ENCODE peak calls at places on chromosomes 4 and X, in six cellular contexts. H is NB4, W is H54, O is uterus, V is sigmoid colon, N is thyroid gland. Q is an unnamed sample.

GRCh38 chr4:45662996-45663395 is 460.9 kb downstream of the GABRG1 start:
- DNase-seq in H (no peak), W (no peak), O (no peak), V (no peak), N (peak), Q (no peak)

GRCh38 chr4:26779224-26779623 is 81.4 kb upstream of the STIM2 start:
- DNase-seq in H (no peak), W (no peak), O (no peak), V (no peak), N (no peak), Q (no peak)

GRCh38 chr4:110586137-110586850 is 36.6 kb downstream of the PITX2 start:
- DNase-seq in H (peak), W (peak), O (no peak), V (no peak), N (no peak), Q (no peak)

GRCh38 chr4:161949941-161950725 is 213.7 kb downstream of the FSTL5 start:
- DNase-seq in H (no peak), W (no peak), O (no peak), V (no peak), N (no peak), Q (no peak)

GRCh38 chr4:7806080-7806630 is 133.5 kb downstream of the AFAP1 start:
- DNase-seq in H (no peak), W (no peak), O (peak), V (peak), N (peak), Q (no peak)

GRCh38 chrX:2967998-2968909 is 38.1 kb upstream of the ARSH start:
- DNase-seq in H (no peak), W (peak), O (no peak), V (no peak), N (peak), Q (no peak)

GRCh38 chrX:24899391-24899790 is 116.4 kb downstream of the ARX start:
- DNase-seq in H (no peak), W (no peak), O (no peak), V (no peak), N (no peak), Q (no peak)

GRCh38 chr4:141458501-141458900 is 177.9 kb upstream of the IL15 start:
- DNase-seq in H (no peak), W (no peak), O (no peak), V (no peak), N (no peak), Q (no peak)

GRCh38 chr4:30461218-30461617 is 259.0 kb upstream of the PCDH7 start:
- DNase-seq in H (no peak), W (no peak), O (no peak), V (no peak), N (no peak), Q (no peak)

GRCh38 chrX:151694661-151695582 is at the start of gene PRRG3:
- DNase-seq in H (no peak), W (no peak), O (no peak), V (no peak), N (no peak), Q (no peak)

GRCh38 chr4:6806924-6807676 is 24.6 kb downstream of the KIAA0232 start:
- DNase-seq in H (peak), W (no peak), O (no peak), V (no peak), N (no peak), Q (no peak)

GRCh38 chr4:65508169-65508568 is 162.1 kb downstream of the EPHA5 start:
- DNase-seq in H (no peak), W (peak), O (no peak), V (no peak), N (no peak), Q (no peak)

GRCh38 chrX:111736571-111736970 is 55.6 kb downstream of the ALG13 start:
- DNase-seq in H (no peak), W (no peak), O (no peak), V (no peak), N (no peak), Q (no peak)

GRCh38 chrX:21376636-21377035 is 2.4 kb downstream of the CNKSR2 start:
- DNase-seq in H (no peak), W (no peak), O (no peak), V (no peak), N (no peak), Q (no peak)

GRCh38 chrX:63506320-63506719 is 155.2 kb upstream of the SPIN4 start:
- DNase-seq in H (peak), W (no peak), O (no peak), V (no peak), N (no peak), Q (peak)

GRCh38 chrX:50779694-50780093 is 34.3 kb downstream of the SHROOM4 start:
- DNase-seq in H (no peak), W (no peak), O (no peak), V (no peak), N (no peak), Q (no peak)

GRCh38 chr4:38818441-38818976 is 13.9 kb upstream of the TLR1 start:
- DNase-seq in H (no peak), W (no peak), O (no peak), V (no peak), N (no peak), Q (no peak)

GRCh38 chrX:107700317-107700774 is 72.0 kb downstream of the PRPS1 start:
- DNase-seq in H (peak), W (peak), O (peak), V (peak), N (peak), Q (peak)

GRCh38 chr4:136526517-136526916 is 1005.8 kb downstream of the PCDH18 start:
- DNase-seq in H (no peak), W (no peak), O (no peak), V (no peak), N (no peak), Q (no peak)

GRCh38 chrX:69285881-69286545 is 120.8 kb upstream of the PJA1 start:
- DNase-seq in H (peak), W (peak), O (peak), V (peak), N (peak), Q (peak)

GRCh38 chr4:185836268-185837084 is 24.5 kb upstream of the SORBS2 start:
- DNase-seq in H (no peak), W (no peak), O (no peak), V (no peak), N (no peak), Q (no peak)

GRCh38 chrX:4674028-4674782 is 960.8 kb upstream of the PRKX start:
- DNase-seq in H (no peak), W (no peak), O (no peak), V (no peak), N (no peak), Q (no peak)

GRCh38 chr4:150082241-150082640 is 4.0 kb downstream of the DCLK2 start:
- DNase-seq in H (no peak), W (no peak), O (no peak), V (no peak), N (peak), Q (no peak)

GRCh38 chr4:7161721-7162214 is 30.6 kb upstream of the SORCS2 start:
- DNase-seq in H (no peak), W (no peak), O (no peak), V (peak), N (peak), Q (no peak)

GRCh38 chr4:98446499-98447375 is 185.6 kb downstream of the RAP1GDS1 start:
- DNase-seq in H (peak), W (peak), O (no peak), V (no peak), N (no peak), Q (no peak)

GRCh38 chr4:98448923-98449322 is 187.7 kb downstream of the RAP1GDS1 start:
- DNase-seq in H (peak), W (no peak), O (no peak), V (no peak), N (no peak), Q (no peak)

GRCh38 chr4:98447648-98448047 is 186.5 kb downstream of the RAP1GDS1 start:
- DNase-seq in H (peak), W (no peak), O (no peak), V (no peak), N (no peak), Q (peak)

GRCh38 chr4:98444371-98444770 is 183.2 kb downstream of the RAP1GDS1 start:
- DNase-seq in H (no peak), W (no peak), O (no peak), V (no peak), N (no peak), Q (no peak)
- TF ChIP-seq POLR2A in H (no peak), W (no peak), O (no peak), V (no peak), N (no peak), Q (no peak)

GRCh38 chrX:18674788-18675735 is 3.2 kb upstream of the RS1 start:
- DNase-seq in H (peak), W (peak), O (peak), V (peak), N (peak), Q (peak)
- TF ChIP-seq POLR2A in H (peak), W (peak), O (peak), V (no peak), N (no peak), Q (peak)

GRCh38 chr4:114600672-114601071 is 2.1 kb downstream of the UGT8 start:
- DNase-seq in H (no peak), W (no peak), O (no peak), V (no peak), N (no peak), Q (no peak)

GRCh38 chr4:114599231-114600065 is 841 bp downstream of the UGT8 start:
- DNase-seq in H (no peak), W (no peak), O (no peak), V (no peak), N (peak), Q (no peak)

GRCh38 chr4:114600066-114600552 is 1.5 kb downstream of the UGT8 start:
- DNase-seq in H (no peak), W (no peak), O (no peak), V (no peak), N (peak), Q (no peak)

GRCh38 chr4:114597410-114598115 is 1.0 kb upstream of the UGT8 start:
- DNase-seq in H (no peak), W (no peak), O (no peak), V (no peak), N (peak), Q (no peak)

GRCh38 chr4:114598191-114599121 is at the start of gene UGT8:
- DNase-seq in H (peak), W (no peak), O (no peak), V (no peak), N (peak), Q (no peak)
- TF ChIP-seq POLR2A in H (no peak), W (no peak), O (no peak), V (no peak), N (no peak), Q (no peak)

DNA sequence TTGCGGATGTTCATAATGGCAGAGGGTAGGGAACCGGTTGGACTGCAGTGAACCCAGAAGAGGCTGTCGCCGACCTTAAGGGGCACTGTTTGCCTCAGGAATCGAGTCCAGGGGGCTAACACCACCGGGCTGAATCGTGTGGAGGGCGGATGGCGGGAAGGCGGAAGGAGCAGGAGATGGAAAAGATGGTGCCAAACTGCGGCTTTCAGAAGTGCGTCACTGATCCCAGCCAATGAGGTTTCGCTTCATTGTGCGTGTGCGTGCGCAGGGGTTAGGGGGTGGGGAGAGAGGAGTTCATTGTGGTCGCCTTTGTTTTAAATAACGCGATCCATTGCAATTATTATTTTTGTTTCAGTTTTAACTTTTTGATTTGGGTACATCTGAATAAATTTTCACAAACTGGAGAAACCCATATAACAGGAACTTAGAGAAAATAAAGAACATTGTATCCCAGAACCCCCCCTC is at the start of gene NAA11:
- DNase-seq in H (no peak), W (no peak), O (no peak), V (no peak), N (no peak), Q (no peak)
- TF ChIP-seq POLR2A in H (no peak), W (no peak), O (no peak), V (no peak), N (no peak), Q (no peak)

GRCh38 chr4:1632109-1633104 is 51.7 kb downstream of the FAM53A start:
- DNase-seq in H (no peak), W (no peak), O (no peak), V (no peak), N (no peak), Q (peak)

GRCh38 chr4:1629704-1630093 is 54.4 kb downstream of the FAM53A start:
- DNase-seq in H (no peak), W (no peak), O (no peak), V (no peak), N (no peak), Q (no peak)

GRCh38 chr4:1631136-1631535 is 53.0 kb downstream of the FAM53A start:
- DNase-seq in H (no peak), W (no peak), O (no peak), V (no peak), N (no peak), Q (no peak)

GRCh38 chr4:1628892-1629703 is 55.0 kb downstream of the FAM53A start:
- DNase-seq in H (peak), W (peak), O (peak), V (peak), N (peak), Q (peak)

DNA sequence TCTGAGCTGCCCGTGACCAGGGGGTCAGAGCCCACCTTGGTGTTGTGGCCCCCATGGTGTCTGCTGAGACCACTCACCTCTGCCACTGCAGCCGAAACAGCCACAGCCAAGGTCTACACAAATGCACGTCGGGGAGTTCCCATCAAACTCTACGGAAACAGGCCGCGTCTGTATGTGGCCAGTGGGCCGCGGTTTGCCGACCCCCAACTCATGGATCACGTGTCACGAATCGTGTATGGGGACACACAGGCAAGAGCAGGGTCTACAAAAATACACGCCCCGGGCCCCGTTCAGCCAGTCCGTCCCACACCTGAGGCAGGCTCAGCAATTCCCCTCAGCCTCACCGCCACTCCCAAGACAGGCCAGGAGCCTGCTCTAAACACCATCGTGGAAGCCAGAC is 53.8 kb downstream of the FAM53A start:
- DNase-seq in H (no peak), W (no peak), O (no peak), V (no peak), N (no peak), Q (no peak)
- TF ChIP-seq POLR2A in H (no peak), W (no peak), O (no peak), V (no peak), N (no peak), Q (no peak)